ENCODE peak calls at places on chromosomes 11 and 22, in four cellular contexts. T, V, X and L are unnamed samples.

GRCh38 chr11:86162257-86162656 is 82.3 kb upstream of the EED start:
- DNase-seq in X (peak; percentile 41), T (no peak), V (no peak), L (no peak)

GRCh38 chr11:1921576-1922141 is 2.2 kb downstream of the TNNT3 start:
- DNase-seq in T (no peak), V (no peak), X (no peak), L (no peak)

GRCh38 chr11:15836801-15837200 is 519.5 kb downstream of the SOX6 start:
- DNase-seq in T (no peak), X (no peak), V (no peak), L (no peak)

GRCh38 chr11:78492973-78493372 is 75.4 kb upstream of the GAB2 start:
- DNase-seq in V (no peak), X (no peak), T (no peak), L (no peak)

GRCh38 chr11:125942771-125943428 is 2.9 kb upstream of the VSIG10L2 start:
- DNase-seq in V (no peak), X (no peak), T (no peak), L (no peak)

GRCh38 chr11:7965386-7965785 is at the start of gene NLRP10:
- DNase-seq in X (no peak), T (no peak), V (no peak), L (no peak)

GRCh38 chr22:21446827-21447690 is 20.1 kb upstream of the TMEM191C start:
- DNase-seq in V (no peak), T (peak; percentile 10), X (no peak), L (no peak)

GRCh38 chr11:67242548-67242947 is 23.7 kb upstream of the GRK2 start:
- DNase-seq in X (no peak), T (no peak), V (no peak), L (no peak)

GRCh38 chr11:57324154-57324885 is 432 bp downstream of the TNKS1BP1 start:
- DNase-seq in X (peak; percentile 80), V (no peak), T (peak; percentile 72), L (peak; percentile 60)

GRCh38 chr11:58998480-58999290 is 59.4 kb downstream of the GLYATL1 start:
- DNase-seq in X (no peak), T (no peak), V (no peak), L (no peak)
- TF ChIP-seq HMGXB4 in X (no peak), T (no peak), V (no peak), L (no peak)

GRCh38 chr11:93051181-93051580 is 81.7 kb downstream of the MTNR1B start:
- DNase-seq in T (no peak), X (no peak), V (no peak), L (no peak)
- TF ChIP-seq NR3C1 in T (no peak), X (no peak), V (no peak), L (no peak)

DNA sequence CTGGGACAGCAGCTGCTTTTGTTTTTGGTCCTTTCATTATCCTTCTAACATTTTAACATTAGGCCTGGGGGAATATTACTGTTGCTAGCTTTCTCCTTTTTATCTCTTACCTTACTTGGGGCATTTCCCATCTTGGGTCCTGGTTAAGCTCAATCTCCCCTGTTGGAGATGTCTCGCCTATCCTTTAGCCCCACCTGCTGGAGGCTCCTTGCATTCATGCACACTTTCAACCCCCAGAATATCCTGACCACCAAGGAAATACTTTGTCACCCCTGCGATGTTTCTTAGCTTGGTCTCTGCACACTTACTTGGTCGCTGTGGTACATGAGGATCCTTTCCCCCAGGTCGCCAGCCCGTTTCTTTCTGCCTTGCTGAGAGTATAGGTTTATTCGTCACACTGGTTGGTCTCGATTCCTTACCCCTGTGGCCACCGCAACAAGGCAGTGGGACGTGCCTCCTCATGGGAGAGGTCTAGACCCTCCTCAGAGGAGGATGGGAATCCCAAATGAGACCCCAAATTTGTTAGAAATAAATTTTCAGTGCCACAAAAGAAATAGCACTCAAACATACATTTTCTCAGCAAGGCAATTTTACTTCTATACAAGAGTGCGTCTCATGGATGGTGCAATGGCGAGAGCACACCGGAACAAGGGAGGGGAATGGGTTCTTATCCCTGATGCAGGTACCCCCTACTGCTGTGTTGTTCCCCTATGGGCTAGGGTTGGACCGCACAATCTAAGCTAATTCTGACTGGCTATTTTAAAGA is 5.4 kb upstream of the TXN2 start:
- DNase-seq in X (no peak), V (peak; percentile 53), T (peak; percentile 77), L (no peak)
- TF ChIP-seq HMGXB4 in X (no peak), V (no peak), T (no peak), L (no peak)

DNA sequence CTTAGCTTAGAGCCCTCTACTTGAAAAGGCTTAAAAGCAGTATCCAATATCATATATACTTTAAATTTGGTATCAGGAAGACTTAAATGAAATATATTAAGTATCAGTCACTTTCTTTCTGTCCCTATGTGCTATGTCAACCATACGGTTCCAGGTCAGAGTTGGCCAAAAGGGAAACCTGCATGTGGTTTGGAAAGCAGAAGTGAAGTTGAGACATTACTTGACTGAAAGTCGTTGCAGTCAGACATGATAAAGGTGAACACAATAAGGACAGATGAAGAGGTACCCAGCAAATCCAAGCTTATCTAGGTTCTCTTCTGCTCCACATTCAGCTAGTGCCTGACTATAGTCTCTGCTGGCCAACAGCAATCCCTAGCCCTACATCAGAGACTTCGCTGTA is 336.8 kb downstream of the KCNA4 start:
- DNase-seq in X (no peak), T (no peak), V (no peak), L (no peak)
- TF ChIP-seq NR3C1 in X (no peak), T (no peak), V (no peak), L (no peak)

GRCh38 chr11:32088117-32088941 is 2.5 kb upstream of the RCN1 start:
- DNase-seq in T (no peak), X (no peak), V (no peak), L (no peak)
- TF ChIP-seq HMGXB4 in T (no peak), X (no peak), V (no peak), L (no peak)

DNA sequence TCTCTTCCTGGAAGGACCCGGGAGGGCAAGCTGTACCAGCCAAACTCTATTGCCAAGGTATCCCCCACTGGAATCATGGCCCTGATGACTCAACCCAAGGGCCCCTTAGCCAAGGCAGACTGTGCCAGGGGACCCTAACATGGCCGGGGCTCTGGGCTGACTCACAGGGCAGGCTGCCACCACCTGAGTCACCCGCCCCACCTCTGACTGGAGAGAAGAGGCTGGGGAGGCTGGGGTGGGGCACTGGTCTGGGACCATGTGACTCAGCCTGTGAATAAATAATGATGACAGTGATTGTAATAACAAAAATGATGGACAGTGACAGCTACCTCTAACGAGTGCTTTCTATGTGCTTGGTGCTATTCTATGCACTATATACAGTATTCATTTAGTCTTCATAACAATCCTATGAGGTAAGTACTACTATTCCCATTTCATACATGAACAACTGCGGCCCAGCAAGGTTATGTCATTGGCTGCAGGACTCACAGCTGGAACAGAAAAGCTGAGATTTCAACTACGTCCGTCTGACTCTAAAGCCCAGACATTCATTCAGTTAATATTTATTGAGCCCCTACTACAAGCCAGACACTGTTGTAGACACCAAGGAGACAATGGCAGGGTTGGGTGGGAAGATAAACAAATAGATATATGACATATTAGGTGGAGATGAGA is 84.2 kb downstream of the FBXO7 start:
- DNase-seq in X (no peak), V (no peak), T (no peak), L (peak; percentile 86)
- TF ChIP-seq NR3C1 in X (no peak), V (no peak), T (no peak), L (no peak)

DNA sequence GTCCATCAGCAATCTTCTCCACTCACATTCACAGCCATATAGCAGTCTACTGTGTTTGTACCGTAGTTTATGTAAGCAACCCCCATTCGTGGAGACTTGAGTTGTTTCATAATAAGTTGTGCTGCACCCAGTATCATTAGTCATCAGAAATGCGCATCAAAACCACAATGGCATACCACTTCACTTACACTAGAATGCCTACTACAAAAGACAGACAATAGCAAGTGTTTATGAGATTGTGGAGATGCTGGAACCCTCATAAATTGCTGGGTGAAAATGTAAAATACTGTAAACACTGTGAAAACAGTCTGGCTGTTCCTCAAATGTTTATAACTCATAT is 133.3 kb downstream of the ATXN10 start:
- DNase-seq in T (no peak), X (no peak), V (peak; percentile 4), L (peak; percentile 55)
- TF ChIP-seq HMGXB4 in T (no peak), X (no peak), V (no peak), L (no peak)